ENCODE peak calls at places on chromosomes 11 and 22, in eight cellular contexts. G is A549, M is HepG2, U is K562, P is HCT116, L is GM12878, W is H1, O is endothelial cell of umbilical vein. V is an unnamed sample.

GRCh38 chr22:27597703-27598444 is 203.7 kb downstream of the MN1 start:
- DNase-seq in G (peak), M (no peak), U (peak), P (peak), L (no peak), W (no peak), O (no peak), V (peak)

GRCh38 chr11:11659567-11660341 is 37.9 kb upstream of the GALNT18 start:
- DNase-seq in G (peak), M (no peak), U (peak), P (no peak), L (no peak), W (no peak), O (no peak), V (peak)

GRCh38 chr11:128719556-128719824 is 25.6 kb downstream of the FLI1 start:
- DNase-seq in G (no peak), M (no peak), U (no peak), P (no peak), L (no peak), W (no peak), O (no peak), V (no peak)

GRCh38 chr11:9765320-9766101 is 101.6 kb downstream of the SWAP70 start:
- DNase-seq in G (no peak), M (peak), U (no peak), P (no peak), L (no peak), W (peak), O (peak), V (peak)

GRCh38 chr11:72391638-72392423 is 42.5 kb downstream of the CLPB start:
- DNase-seq in G (no peak), M (peak), U (no peak), P (no peak), L (peak), W (no peak), O (no peak), V (no peak)

GRCh38 chr22:19823638-19824196 is 31.0 kb downstream of the GNB1L start:
- DNase-seq in G (no peak), M (peak), U (no peak), P (no peak), L (no peak), W (peak), O (no peak), V (peak)

GRCh38 chr22:50498322-50498861 is 9.1 kb downstream of the LMF2 start:
- DNase-seq in G (peak), M (peak), U (peak), P (peak), L (no peak), W (peak), O (peak), V (peak)

GRCh38 chr11:1499899-1500298 is 13.3 kb upstream of the MOB2 start:
- DNase-seq in G (no peak), M (no peak), U (no peak), P (no peak), L (no peak), W (no peak), O (no peak), V (no peak)

GRCh38 chr11:27625347-27625912 is 74.8 kb downstream of the BDNF start:
- DNase-seq in G (no peak), M (no peak), U (no peak), P (no peak), L (no peak), W (no peak), O (no peak), V (no peak)

GRCh38 chr11:116913000-116913399 is 75.6 kb upstream of the APOA1 start:
- DNase-seq in G (peak), M (no peak), U (no peak), P (no peak), L (no peak), W (no peak), O (peak), V (peak)

GRCh38 chr11:17351510-17352176 is at the start of gene NCR3LG1:
- DNase-seq in G (peak), M (peak), U (peak), P (no peak), L (no peak), W (peak), O (peak), V (peak)

GRCh38 chr11:107224836-107225235 is 206.6 kb upstream of the GUCY1A2 start:
- DNase-seq in G (no peak), M (no peak), U (no peak), P (no peak), L (no peak), W (no peak), O (no peak), V (no peak)

GRCh38 chr11:87437844-87438223 is 400.1 kb downstream of the TMEM135 start:
- DNase-seq in G (no peak), M (no peak), U (no peak), P (no peak), L (no peak), W (no peak), O (no peak), V (no peak)

GRCh38 chr11:250740-251299 is 14.0 kb downstream of the PSMD13 start:
- DNase-seq in G (peak), M (no peak), U (peak), P (no peak), L (no peak), W (peak), O (peak), V (peak)

GRCh38 chr11:77590194-77590591 is 440 bp downstream of the AQP11 start:
- DNase-seq in G (peak), M (peak), U (no peak), P (no peak), L (no peak), W (no peak), O (no peak), V (peak)

GRCh38 chr11:13314676-13315394 is 37.2 kb downstream of the BMAL1 start:
- DNase-seq in G (no peak), M (no peak), U (no peak), P (no peak), L (no peak), W (no peak), O (no peak), V (no peak)

GRCh38 chr11:126138636-126139540 is 72.6 kb downstream of the RPUSD4 start:
- DNase-seq in G (no peak), M (no peak), U (no peak), P (no peak), L (no peak), W (no peak), O (no peak), V (no peak)

GRCh38 chr11:47498584-47499152 is 49.7 kb upstream of the RAPSN start:
- DNase-seq in G (no peak), M (no peak), U (no peak), P (no peak), L (no peak), W (no peak), O (peak), V (no peak)

GRCh38 chr22:50731811-50732624 is 6.0 kb upstream of the ACR start:
- DNase-seq in G (peak), M (peak), U (peak), P (peak), L (no peak), W (peak), O (no peak), V (peak)

GRCh38 chr11:34252651-34253050 is 105.2 kb downstream of the ABTB2 start:
- DNase-seq in G (no peak), M (no peak), U (no peak), P (no peak), L (no peak), W (no peak), O (no peak), V (no peak)

GRCh38 chr11:71120346-71120963 is 131.9 kb downstream of the SHANK2 start:
- DNase-seq in G (peak), M (peak), U (no peak), P (peak), L (no peak), W (peak), O (no peak), V (peak)

GRCh38 chr11:15673408-15673811 is 558.7 kb downstream of the INSC start:
- DNase-seq in G (no peak), M (no peak), U (no peak), P (no peak), L (no peak), W (no peak), O (no peak), V (no peak)

GRCh38 chr11:44989831-44990566 is 39.3 kb upstream of the TP53I11 start:
- DNase-seq in G (no peak), M (no peak), U (no peak), P (no peak), L (no peak), W (no peak), O (no peak), V (no peak)

GRCh38 chr11:85042368-85042767 is 584.8 kb downstream of the DLG2 start:
- DNase-seq in G (no peak), M (no peak), U (no peak), P (no peak), L (no peak), W (no peak), O (no peak), V (no peak)

GRCh38 chr11:59755701-59756495 is 722 bp downstream of the STX3 start:
- DNase-seq in G (peak), M (peak), U (peak), P (peak), L (no peak), W (peak), O (peak), V (peak)

GRCh38 chr22:40030757-40031092 is 36.0 kb downstream of the FAM83F start:
- DNase-seq in G (no peak), M (no peak), U (no peak), P (no peak), L (no peak), W (no peak), O (no peak), V (peak)

DNA sequence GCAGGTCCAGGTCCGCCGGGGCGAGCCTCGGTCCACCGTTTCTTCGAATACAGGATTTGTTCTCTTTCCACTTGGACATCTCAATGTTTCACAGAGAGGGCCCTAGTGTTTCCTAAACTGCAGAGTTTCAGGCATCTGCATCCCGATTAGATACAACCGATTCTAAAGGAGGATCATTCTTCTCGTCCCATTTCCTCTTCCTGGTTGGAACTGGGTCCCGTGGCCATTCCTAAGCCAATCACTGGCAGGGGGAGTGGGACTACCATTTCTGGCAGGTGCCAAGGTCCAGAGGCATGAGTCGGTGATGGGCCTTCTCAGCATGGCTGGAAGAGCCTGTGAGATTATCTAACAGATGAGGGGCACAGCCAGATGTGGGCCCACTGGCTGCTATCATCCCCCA is 68.9 kb downstream of the ELFN2 start:
- DNase-seq in G (no peak), M (no peak), U (no peak), P (no peak), L (no peak), W (no peak), O (no peak), V (no peak)
- TF ChIP-seq POLR2A in G (no peak), M (no peak), U (no peak), P (no peak), L (no peak), W (no peak), O (no peak), V (no peak)

DNA sequence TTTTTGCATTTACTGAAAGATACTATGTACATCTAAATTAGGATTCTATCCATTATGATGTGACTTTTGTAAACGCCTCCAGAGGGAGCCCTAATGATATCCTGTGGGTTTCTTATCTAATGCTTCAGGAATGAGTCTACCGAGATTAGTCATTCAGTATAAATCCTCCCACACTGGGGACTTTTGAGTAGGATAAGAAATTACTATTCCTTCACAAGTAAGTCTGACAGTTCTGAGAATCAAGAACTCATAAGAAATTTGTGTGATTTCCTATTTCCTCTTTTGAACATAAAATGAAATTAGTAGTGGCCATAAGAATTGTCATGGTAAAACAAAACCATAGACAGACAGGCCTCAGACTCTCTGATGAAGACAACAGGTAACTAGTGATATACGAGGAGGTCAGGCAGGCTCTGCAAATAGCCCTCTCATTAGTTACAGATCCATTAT is 10.0 kb upstream of the OR5M1 start:
- DNase-seq in G (peak), M (peak), U (peak), P (no peak), L (peak), W (no peak), O (no peak), V (peak)
- TF ChIP-seq CTCF in G (peak), M (peak), U (peak), P (peak), L (peak), W (peak), O (no peak), V (peak)

DNA sequence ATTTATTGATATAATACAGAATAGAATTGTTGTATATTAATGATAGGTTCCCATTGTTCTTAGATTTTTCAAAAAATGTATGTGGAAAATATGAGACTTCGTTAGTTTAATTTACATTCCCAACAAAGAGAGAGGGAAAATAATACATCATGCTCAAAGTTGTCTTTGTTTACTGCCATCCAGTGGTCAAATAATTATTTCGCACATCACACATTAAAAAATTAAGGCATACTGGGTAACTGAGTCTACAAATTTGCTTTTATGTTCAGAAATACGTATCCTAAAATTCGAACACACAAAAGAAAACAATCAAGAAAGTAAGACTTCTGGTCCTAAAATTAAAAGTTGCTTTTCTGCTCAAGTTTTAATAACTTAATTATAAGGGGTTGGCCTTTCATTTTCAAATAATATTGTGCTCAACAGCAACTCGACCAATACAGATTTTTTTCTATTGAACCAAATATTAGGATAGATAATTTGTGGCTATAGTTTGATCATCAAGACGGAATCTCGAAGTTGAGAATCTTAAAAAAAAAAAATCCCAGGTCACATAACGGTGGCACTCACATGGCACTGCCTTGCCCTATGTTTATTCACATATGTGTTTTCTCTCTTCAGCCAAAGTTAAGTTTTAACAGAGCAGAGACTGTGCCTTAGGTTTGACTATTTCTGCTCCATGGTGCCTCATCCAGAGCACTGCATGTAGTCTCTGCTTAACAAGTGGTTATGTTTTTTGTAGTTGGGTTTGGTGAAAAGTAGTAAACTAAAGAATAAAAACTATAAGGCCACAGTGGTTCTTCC is 12.3 kb downstream of the PDGFD start:
- DNase-seq in G (no peak), M (no peak), U (no peak), P (peak), L (no peak), W (no peak), O (peak), V (peak)
- TF ChIP-seq MAX in G (no peak), M (no peak), U (no peak), P (no peak), L (no peak), W (no peak), O (no peak), V (no peak)

DNA sequence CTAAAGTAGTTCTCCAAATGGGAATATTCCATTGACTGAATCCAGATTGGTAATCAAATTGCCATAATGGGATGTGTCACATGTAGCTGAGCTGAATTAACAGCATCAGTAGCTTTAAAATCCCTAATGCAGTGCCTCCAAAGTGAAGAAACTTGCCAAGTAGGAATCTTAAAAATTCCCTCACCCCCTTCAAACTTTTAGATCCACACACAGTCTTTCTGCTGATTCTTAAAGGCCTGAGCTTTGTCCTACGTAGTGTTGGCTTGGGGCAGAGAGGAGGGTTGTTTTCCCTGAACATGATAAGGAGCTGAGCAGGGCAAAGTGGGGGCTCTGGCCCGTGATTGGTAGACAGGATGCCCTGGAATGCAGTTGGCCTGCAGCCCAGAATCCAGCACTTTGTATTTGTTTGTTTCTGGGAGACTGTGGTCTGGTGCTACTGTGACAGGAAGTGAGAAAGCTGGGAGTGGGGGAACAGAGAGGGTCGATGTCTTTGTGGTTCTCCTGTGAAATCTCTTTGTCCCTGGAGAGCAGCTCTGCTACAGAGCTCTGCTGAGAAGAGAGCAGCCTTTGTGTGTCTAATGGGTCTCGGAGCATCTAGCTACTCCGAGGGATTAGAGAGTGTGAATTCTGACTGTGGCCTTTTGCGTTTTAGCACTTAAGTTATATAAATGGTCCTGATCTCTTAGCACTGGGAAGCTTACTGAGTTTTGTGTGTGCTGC is 16.9 kb downstream of the CTNND1 start:
- DNase-seq in G (peak), M (peak), U (peak), P (peak), L (no peak), W (peak), O (peak), V (peak)
- TF ChIP-seq POLR2A in G (no peak), M (peak), U (no peak), P (no peak), L (no peak), W (peak), O (peak), V (no peak)

GRCh38 chr22:17890245-17890671 is 116.0 kb upstream of the BID start:
- DNase-seq in G (no peak), M (no peak), U (no peak), P (no peak), L (no peak), W (no peak), O (no peak), V (no peak)

GRCh38 chr22:17888855-17889254 is 114.6 kb upstream of the BID start:
- DNase-seq in G (no peak), M (no peak), U (peak), P (no peak), L (no peak), W (peak), O (peak), V (no peak)

GRCh38 chr22:17890892-17891291 is 116.6 kb upstream of the BID start:
- DNase-seq in G (no peak), M (no peak), U (no peak), P (no peak), L (no peak), W (no peak), O (no peak), V (no peak)

GRCh38 chr22:17893900-17894299 is 119.6 kb upstream of the BID start:
- DNase-seq in G (no peak), M (peak), U (no peak), P (no peak), L (no peak), W (no peak), O (no peak), V (no peak)

GRCh38 chr22:17891427-17892167 is 117.3 kb upstream of the BID start:
- DNase-seq in G (no peak), M (peak), U (peak), P (no peak), L (no peak), W (peak), O (no peak), V (peak)
- TF ChIP-seq CTCF in G (peak), M (peak), U (peak), P (peak), L (peak), W (peak), O (no peak), V (peak)

V was measured in NB4.